ENCODE peak calls at places on chromosome 16, in six cellular contexts. T is heart left ventricle, J is stomach, M is SK-N-SH, Z is breast epithelium, D is transverse colon. K is an unnamed sample. For H3K4me1, the result is how much of the 10 kb centered on the place peaks cover.

GRCh38 chr16:25040543-25040942 is 25.4 kb upstream of the ARHGAP17 start:
- DNase-seq in T (no peak), J (no peak), M (no peak), Z (no peak), D (no peak), K (no peak)

GRCh38 chr16:48126801-48127644 is 28.8 kb downstream of the ABCC12 start:
- DNase-seq in T (no peak), J (peak), M (no peak), Z (no peak), D (no peak), K (peak)

GRCh38 chr16:58057784-58058183 is 32.2 kb downstream of the MMP15 start:
- DNase-seq in T (no peak), J (no peak), M (no peak), Z (no peak), D (no peak), K (no peak)

GRCh38 chr16:3266873-3267537 is 10.6 kb upstream of the MEFV start:
- DNase-seq in T (no peak), J (no peak), M (peak), Z (no peak), D (no peak), K (peak)

GRCh38 chr16:11639925-11640899 is 28.0 kb upstream of the SNN start:
- DNase-seq in T (peak), J (peak), M (no peak), Z (peak), D (peak), K (peak)

GRCh38 chr16:56691885-56692284 is 9.6 kb downstream of the MT1X start:
- DNase-seq in T (no peak), J (no peak), M (no peak), Z (peak), D (peak), K (peak)

GRCh38 chr16:49876716-49877129 is 20.8 kb upstream of the ZNF423 start:
- DNase-seq in T (peak), J (peak), M (peak), Z (peak), D (peak), K (peak)

GRCh38 chr16:27154573-27155521 is 48.5 kb upstream of the KDM8 start:
- DNase-seq in T (peak), J (peak), M (peak), Z (no peak), D (peak), K (peak)

GRCh38 chr16:1119766-1120611 is 23.9 kb upstream of the C1QTNF8 start:
- DNase-seq in T (no peak), J (no peak), M (no peak), Z (no peak), D (no peak), K (no peak)

GRCh38 chr16:58022601-58023371 is 2.8 kb upstream of the MMP15 start:
- DNase-seq in T (peak), J (peak), M (peak), Z (peak), D (peak), K (no peak)

GRCh38 chr16:13957197-13958078 is 37.5 kb downstream of the ERCC4 start:
- DNase-seq in T (peak), J (peak), M (peak), Z (peak), D (peak), K (peak)

GRCh38 chr16:85370881-85371651 is 242.1 kb upstream of the GSE1 start:
- DNase-seq in T (no peak), J (peak), M (peak), Z (peak), D (peak), K (no peak)

GRCh38 chr16:30777591-30778297 is 9.3 kb downstream of the ZNF629 start:
- DNase-seq in T (no peak), J (no peak), M (no peak), Z (no peak), D (no peak), K (peak)

GRCh38 chr16:51607202-51607756 is 456.2 kb upstream of the SALL1 start:
- DNase-seq in T (no peak), J (no peak), M (no peak), Z (no peak), D (no peak), K (no peak)

GRCh38 chr16:12255919-12256665 is 279.6 kb downstream of the SNX29 start:
- DNase-seq in T (no peak), J (no peak), M (no peak), Z (no peak), D (no peak), K (no peak)

GRCh38 chr16:57536306-57537193 is at the start of gene CCDC102A:
- DNase-seq in T (no peak), J (peak), M (peak), Z (peak), D (no peak), K (peak)

GRCh38 chr16:48899500-48899899 is 289.5 kb upstream of the N4BP1 start:
- DNase-seq in T (no peak), J (no peak), M (no peak), Z (no peak), D (no peak), K (no peak)

GRCh38 chr16:30095166-30096078 is 591 bp downstream of the YPEL3 start:
- DNase-seq in T (no peak), J (no peak), M (no peak), Z (no peak), D (peak), K (peak)

GRCh38 chr16:85338638-85338982 is 226.3 kb upstream of the CIBAR2 start:
- DNase-seq in T (no peak), J (no peak), M (no peak), Z (no peak), D (no peak), K (no peak)

GRCh38 chr16:23504453-23505179 is 5.7 kb downstream of the GGA2 start:
- DNase-seq in T (no peak), J (peak), M (peak), Z (peak), D (peak), K (peak)

GRCh38 chr16:27449434-27450188 is 47.6 kb downstream of the IL21R start:
- DNase-seq in T (no peak), J (peak), M (no peak), Z (no peak), D (peak), K (no peak)

GRCh38 chr16:14284930-14285541 is 213.9 kb downstream of the MRTFB start:
- DNase-seq in T (no peak), J (peak), M (no peak), Z (peak), D (peak), K (no peak)

GRCh38 chr16:30998852-30999761 is 11.3 kb downstream of the STX1B start:
- DNase-seq in T (no peak), J (no peak), M (no peak), Z (no peak), D (no peak), K (no peak)

GRCh38 chr16:47600376-47600775 is 139.2 kb downstream of the PHKB start:
- DNase-seq in T (no peak), J (no peak), M (no peak), Z (no peak), D (no peak), K (no peak)

GRCh38 chr16:80804451-80805383 is at the start of gene CDYL2:
- DNase-seq in T (peak), J (peak), M (peak), Z (no peak), D (peak), K (peak)
- H3K4me3 ChIP-seq in T (peak), J (peak), M (peak), Z (peak), D (peak), K (no peak)

GRCh38 chr16:21265104-21265825 is 12.8 kb downstream of the CRYM start:
- DNase-seq in T (peak), J (no peak), M (no peak), Z (no peak), D (no peak), K (no peak)
- H3K4me1 ChIP-seq in T (under half), J (under half), M (under half), Z (under half), D (under half), K (under half)

GRCh38 chr16:77043076-77043475 is 147.9 kb upstream of the MON1B start:
- DNase-seq in T (no peak), J (no peak), M (peak), Z (no peak), D (no peak), K (no peak)
- TF ChIP-seq CTCF in T (no peak), J (no peak), M (peak), Z (no peak), D (no peak), K (peak)

DNA sequence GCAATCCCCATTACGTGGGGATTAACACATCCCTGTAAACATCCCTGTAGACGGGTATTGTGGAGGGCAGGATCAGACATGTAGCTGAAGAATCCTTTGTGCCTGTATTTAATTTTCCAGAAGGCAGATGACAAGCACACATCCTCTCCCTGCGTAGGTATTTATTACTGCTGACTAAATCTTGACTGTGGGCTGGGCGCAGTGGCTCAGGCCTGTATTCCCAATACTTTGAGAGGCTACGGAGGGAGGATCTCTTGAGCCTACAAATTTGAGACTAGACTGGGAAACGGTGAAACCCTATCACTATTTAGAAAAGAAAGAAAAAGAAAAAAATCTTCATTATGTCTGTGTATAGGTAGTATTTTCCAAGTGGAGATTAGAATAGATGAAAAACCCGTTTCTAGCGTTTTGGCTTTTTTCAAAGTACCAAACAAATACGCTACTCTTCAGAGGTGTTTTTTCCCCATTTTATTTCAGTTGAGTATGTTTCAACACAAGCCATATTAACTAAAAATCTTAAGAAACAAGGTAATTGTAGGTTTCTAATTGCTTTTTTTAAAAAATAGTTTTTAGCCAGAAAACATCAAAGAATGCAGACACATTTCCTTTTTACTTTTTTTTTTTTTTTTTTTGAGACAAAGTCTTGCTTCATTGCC is 1.5 kb upstream of the MARF1 start:
- DNase-seq in T (no peak), J (no peak), M (peak), Z (peak), D (peak), K (no peak)
- H3K4me3 ChIP-seq in T (no peak), J (no peak), M (peak), Z (no peak), D (no peak), K (peak)

DNA sequence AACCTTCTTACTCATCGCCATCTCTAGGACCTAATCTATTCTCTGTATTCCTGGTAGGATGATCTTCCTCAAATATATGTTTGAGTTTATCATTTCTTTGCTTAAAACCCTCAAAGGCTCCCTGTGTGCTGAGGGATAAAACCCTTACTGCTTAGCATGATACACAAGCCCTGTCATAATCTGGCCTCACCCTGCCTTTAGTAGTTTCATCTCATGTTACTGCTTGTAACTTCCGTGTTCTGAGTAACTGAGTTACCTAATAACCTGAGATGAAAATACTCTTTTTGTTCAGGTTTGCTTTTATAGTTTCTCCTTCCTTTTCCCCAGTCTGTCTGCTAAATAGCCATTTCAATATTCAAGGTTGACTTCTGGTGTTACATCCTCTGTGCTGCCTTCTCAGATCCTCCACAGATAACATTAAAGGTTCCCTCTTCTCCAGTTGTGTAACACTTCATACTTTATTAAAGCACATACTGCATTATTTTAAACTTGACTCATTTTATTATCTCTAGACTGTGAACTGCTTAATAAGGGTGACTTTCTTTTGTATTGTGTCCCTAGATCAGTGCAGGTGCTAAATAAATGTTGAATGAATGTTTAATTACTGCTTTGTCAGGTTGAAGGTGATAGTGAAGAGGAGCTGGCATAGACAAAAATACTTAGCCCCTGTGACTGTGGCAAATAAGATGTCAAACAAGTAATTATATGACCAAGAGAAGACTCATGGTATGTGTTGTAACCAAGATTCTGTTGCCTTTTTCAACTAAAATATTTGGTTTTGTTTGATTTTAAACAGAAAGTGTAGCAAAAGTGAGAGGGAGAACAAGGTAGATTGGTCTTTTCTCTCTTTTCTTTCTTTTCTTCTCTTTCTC is 47.8 kb downstream of the NFAT5 start:
- DNase-seq in T (no peak), J (no peak), M (no peak), Z (no peak), D (peak), K (no peak)
- H3K4me1 ChIP-seq in T (half or more), J (under half), M (under half), Z (under half), D (under half), K (under half)

GRCh38 chr16:54633943-54634362 is 296.7 kb upstream of the IRX5 start:
- DNase-seq in T (no peak), J (peak), M (no peak), Z (no peak), D (no peak), K (peak)
- TF ChIP-seq CTCF in T (peak), J (no peak), M (peak), Z (peak), D (no peak), K (peak)

GRCh38 chr16:67483150-67483549 is at the start of gene AGRP:
- DNase-seq in T (no peak), J (no peak), M (no peak), Z (no peak), D (no peak), K (no peak)
- H3K4me3 ChIP-seq in T (no peak), J (no peak), M (peak), Z (no peak), D (no peak), K (peak)

DNA sequence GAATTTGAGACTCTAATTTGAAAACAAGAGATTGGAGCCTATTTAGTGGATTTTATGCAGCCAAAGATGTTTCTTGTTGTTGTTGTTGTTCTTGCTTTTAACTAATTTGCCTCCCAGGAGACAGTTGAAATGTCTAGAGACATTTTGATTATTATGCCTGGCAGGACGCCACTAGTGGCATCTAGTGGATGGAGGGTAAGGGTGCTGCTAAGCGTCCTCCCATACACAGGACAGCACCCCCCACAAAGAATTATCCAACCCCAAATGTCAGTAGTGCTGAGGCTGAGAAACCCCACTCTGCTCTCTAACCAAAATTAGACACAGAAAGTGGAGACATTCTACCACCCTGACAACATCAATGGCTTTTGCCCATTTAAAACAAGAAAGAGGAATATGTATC is 15.4 kb upstream of the HSBP1 start:
- DNase-seq in T (no peak), J (no peak), M (no peak), Z (no peak), D (no peak), K (no peak)
- H3K4me1 ChIP-seq in T (under half), J (under half), M (under half), Z (under half), D (under half), K (under half)

GRCh38 chr16:71461686-71462648 is at the start of gene ZNF23:
- DNase-seq in T (peak), J (peak), M (peak), Z (peak), D (peak), K (peak)
- TF ChIP-seq CTCF in T (no peak), J (no peak), M (peak), Z (no peak), D (no peak), K (peak)

K was measured in endodermal cell.